ENCODE peak calls at places on chromosomes 2 and 18, in nine cellular contexts. B is fibroblast of pulmonary artery, T is right lobe of liver, P is BJ, C is kidney, V is MM.1S, X is GM12878, E is A549, W is cardiac fibroblast. A is an unnamed sample.

GRCh38 chr2:35614640-35615039 is 740.9 kb upstream of the CRIM1 start:
- DNase-seq in T (no peak), W (no peak), E (no peak), P (no peak), B (no peak), V (no peak), C (no peak), X (no peak), A (no peak)

GRCh38 chr2:189933911-189934399 is 128.6 kb downstream of the MSTN start:
- DNase-seq in W (peak; percentile 95), P (peak; percentile 79), X (no peak), V (no peak), T (no peak), E (peak; percentile 70), B (peak; percentile 88), C (no peak), A (no peak)

GRCh38 chr2:17894551-17894950 is 16.1 kb downstream of the KCNS3 start:
- DNase-seq in X (no peak), E (no peak), W (no peak), T (no peak), P (no peak), V (no peak), C (no peak), B (no peak), A (no peak)

GRCh38 chr18:74196220-74197119 is 48.1 kb downstream of the TIMM21 start:
- DNase-seq in W (peak; percentile 77), B (peak; percentile 81), E (peak; percentile 65), C (no peak), T (no peak), X (peak; percentile 36), V (peak; percentile 61), P (no peak), A (no peak)

GRCh38 chr2:204251977-204252376 is 293.3 kb upstream of the PARD3B start:
- DNase-seq in V (no peak), P (no peak), C (no peak), E (no peak), B (no peak), X (no peak), T (no peak), W (no peak), A (no peak)

GRCh38 chr2:42297322-42297936 is 63.6 kb downstream of the COX7A2L start:
- DNase-seq in X (no peak), W (no peak), V (peak; percentile 58), C (no peak), E (no peak), T (no peak), P (no peak), B (no peak), A (no peak)

GRCh38 chr2:103773884-103774283 is 1012.1 kb downstream of the TMEM182 start:
- DNase-seq in P (no peak), E (no peak), W (no peak), V (no peak), X (no peak), T (no peak), B (no peak), C (no peak), A (no peak)

GRCh38 chr2:22442051-22442450 is 942.9 kb upstream of the KLHL29 start:
- DNase-seq in C (no peak), W (no peak), X (no peak), V (no peak), E (no peak), B (no peak), T (no peak), P (no peak), A (no peak)

GRCh38 chr2:238790877-238791276 is 57.0 kb upstream of the TWIST2 start:
- DNase-seq in W (no peak), T (no peak), E (no peak), X (no peak), B (no peak), C (no peak), P (peak; percentile 25), V (no peak), A (no peak)

GRCh38 chr2:238789317-238789806 is 58.5 kb upstream of the TWIST2 start:
- DNase-seq in X (no peak), C (no peak), V (no peak), T (no peak), W (no peak), E (no peak), B (no peak), P (peak; percentile 16), A (no peak)

GRCh38 chr2:238790126-238790820 is 57.6 kb upstream of the TWIST2 start:
- DNase-seq in T (no peak), E (no peak), W (no peak), C (no peak), X (no peak), P (peak; percentile 58), V (no peak), B (no peak), A (no peak)

GRCh38 chr2:238793351-238793750 is 54.5 kb upstream of the TWIST2 start:
- DNase-seq in P (no peak), W (no peak), C (no peak), B (no peak), E (no peak), X (no peak), T (no peak), V (no peak), A (no peak)

GRCh38 chr2:238791345-238791744 is 56.5 kb upstream of the TWIST2 start:
- DNase-seq in E (no peak), C (no peak), B (no peak), V (no peak), P (peak; percentile 18), X (no peak), W (no peak), T (no peak), A (no peak)
- TF ChIP-seq CTCF in E (no peak), C (no peak), B (no peak), V (no peak), P (no peak), X (no peak), W (no peak), T (no peak), A (no peak)

DNA sequence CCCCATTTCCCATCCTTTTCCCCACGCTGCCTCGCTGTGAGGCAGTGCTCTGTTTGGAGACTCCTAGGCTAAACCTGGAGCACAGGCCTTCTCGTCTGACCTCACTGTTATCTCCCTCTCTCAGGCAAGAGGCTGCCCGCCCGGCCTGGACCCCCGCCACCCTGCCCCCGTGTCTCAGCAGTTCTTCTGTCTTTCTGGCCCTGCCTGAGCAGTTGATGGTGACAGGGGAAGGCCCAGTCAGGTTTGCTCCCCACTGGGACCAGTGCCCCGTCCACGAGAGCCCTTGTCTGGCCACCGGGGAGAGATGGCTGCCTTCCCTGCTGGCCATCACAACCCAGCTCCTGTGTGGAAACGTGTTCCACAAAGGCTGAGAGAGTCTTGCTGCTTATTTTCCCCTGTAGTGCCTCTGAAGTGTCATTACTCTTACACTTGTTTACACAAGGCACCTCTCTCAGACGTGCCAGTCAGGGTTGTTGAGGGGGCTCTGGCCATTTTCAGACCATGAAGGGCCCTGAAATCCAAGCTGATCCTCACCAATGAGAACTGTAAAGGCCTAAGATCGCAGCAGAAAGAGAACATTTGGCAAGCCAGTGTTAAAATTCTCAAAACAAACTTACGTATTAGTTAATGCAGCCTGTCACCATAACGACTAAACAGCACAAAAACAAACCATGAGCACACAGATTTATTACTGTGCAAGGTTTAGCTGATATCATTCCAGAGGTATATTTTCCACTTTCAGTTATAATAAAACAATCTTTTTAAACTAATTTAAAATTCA is 210.8 kb downstream of the NDUFA10 start:
- DNase-seq in P (no peak), C (peak; percentile 61), B (no peak), W (no peak), E (no peak), V (no peak), T (peak; percentile 38), X (no peak), A (no peak)
- H3K4me3 ChIP-seq in P (no peak overlapping the region), C (no peak overlapping the region), B (no peak overlapping the region), W (no peak overlapping the region), E (no peak overlapping the region), V (no peak overlapping the region), T (no peak overlapping the region), X (no peak overlapping the region), A (no peak overlapping the region)

GRCh38 chr2:72114693-72115051 is 33.0 kb downstream of the CYP26B1 start:
- DNase-seq in X (no peak), P (no peak), W (no peak), T (no peak), E (no peak), C (no peak), V (no peak), B (no peak), A (no peak)

GRCh38 chr2:72115361-72116080 is 32.1 kb downstream of the CYP26B1 start:
- DNase-seq in B (peak; percentile 69), C (peak; percentile 91), W (peak; percentile 68), X (no peak), E (peak; percentile 87), T (no peak), P (peak; percentile 72), V (no peak), A (no peak)

GRCh38 chr2:72117029-72117428 is 30.6 kb downstream of the CYP26B1 start:
- DNase-seq in C (no peak), E (no peak), P (no peak), X (no peak), V (no peak), B (no peak), T (no peak), W (no peak), A (no peak)

GRCh38 chr2:72117718-72118117 is 29.9 kb downstream of the CYP26B1 start:
- DNase-seq in X (no peak), E (no peak), P (no peak), B (no peak), C (no peak), T (no peak), W (no peak), V (no peak), A (no peak)

DNA sequence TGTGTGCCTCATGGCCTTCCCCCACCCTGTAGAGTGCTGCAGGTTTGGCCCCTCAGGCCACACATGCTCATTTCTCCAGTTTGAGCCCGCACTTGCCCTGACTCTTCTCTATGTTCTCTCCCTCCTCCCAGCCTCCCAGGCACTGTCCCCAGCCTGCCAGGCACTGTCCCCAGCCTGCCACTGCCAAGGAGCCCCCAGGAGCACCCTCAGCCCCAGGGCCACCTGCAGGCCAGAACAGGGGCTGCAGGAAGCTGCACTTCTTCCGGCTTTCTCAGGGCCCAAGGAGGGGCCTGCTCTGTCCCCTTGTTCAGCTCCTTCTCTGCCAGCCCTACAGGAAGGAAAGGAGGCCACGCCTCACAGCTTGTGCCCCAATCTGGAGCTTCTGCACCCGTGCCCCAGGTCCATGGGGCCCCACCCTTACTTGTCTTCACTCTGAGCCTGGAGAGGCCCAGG is 31.6 kb downstream of the CYP26B1 start:
- DNase-seq in E (peak; percentile 49), V (no peak), T (no peak), B (no peak), W (no peak), P (no peak), C (no peak), X (no peak), A (no peak)
- TF ChIP-seq CTCF in E (peak; percentile 31), V (no peak), T (no peak), B (peak; percentile 34), W (peak; percentile 45), P (peak; percentile 60), C (no peak), X (peak; percentile 8), A (peak; percentile 49)

GRCh38 chr18:56638232-56639093 is at the start of gene TXNL1:
- DNase-seq in B (peak; percentile 99), W (peak; percentile 99), T (peak; percentile 100), V (peak; percentile 100), X (peak; percentile 96), E (peak; percentile 97), C (peak; percentile 100), P (peak; percentile 89), A (peak; percentile 98)
- H3K4me3 ChIP-seq in B (peak within 1 kb of the TSS; percentile 95), W (peak within 1 kb of the TSS; percentile 92), T (peak within 1 kb of the TSS; percentile 91), V (peak within 1 kb of the TSS; percentile 99), X (peak within 1 kb of the TSS; percentile 87), E (peak within 1 kb of the TSS; percentile 96), C (peak within 1 kb of the TSS; percentile 94), P (peak within 1 kb of the TSS; percentile 54), A (peak within 1 kb of the TSS; percentile 98)

A was measured in GM06990.